ENCODE peak calls at places on chromosome 12, in ten cellular contexts. U is renal cortical epithelial cell, X is brain microvascular endothelial cell, O is hypothalamus, V is nucleus accumbens, N is neuronal stem cell, T is NCI-H2029, I is T1000, A is WERI-Rb-1, G is AG04450. R is an unnamed sample.

GRCh38 chr12:115504241-115504941 is 773.1 kb downstream of the MED13L start:
- DNase-seq in A (no peak), G (no peak), V (no peak), O (no peak), I (no peak), N (no peak), X (no peak), U (no peak), T (no peak), R (no peak)

GRCh38 chr12:31732926-31733548 is 4.2 kb upstream of the AMN1 start:
- DNase-seq in X (peak), V (no peak), I (peak), G (no peak), U (peak), N (no peak), O (no peak), A (no peak), T (no peak), R (no peak)

GRCh38 chr12:122730215-122731014 is at the start of gene HCAR1:
- DNase-seq in V (no peak), I (no peak), N (no peak), T (peak), X (peak), A (no peak), O (no peak), U (peak), G (no peak), R (no peak)

GRCh38 chr12:87827638-87828264 is 201.4 kb downstream of the C12orf50 start:
- DNase-seq in I (no peak), N (no peak), G (peak), A (no peak), X (no peak), O (no peak), V (no peak), T (no peak), U (peak), R (no peak)

GRCh38 chr12:112170376-112170775 is 45.0 kb downstream of the TRAFD1 start:
- DNase-seq in I (no peak), T (no peak), X (peak), U (no peak), G (no peak), O (no peak), N (no peak), A (peak), V (no peak), R (no peak)

GRCh38 chr12:42918387-42918786 is 328.8 kb upstream of the PRICKLE1 start:
- DNase-seq in I (no peak), T (no peak), U (peak), G (no peak), N (no peak), V (no peak), O (no peak), X (no peak), A (peak), R (no peak)

GRCh38 chr12:20044836-20045235 is 323.5 kb upstream of the PDE3A start:
- DNase-seq in U (no peak), A (no peak), N (no peak), O (no peak), T (no peak), V (no peak), G (peak), X (peak), I (no peak), R (no peak)

GRCh38 chr12:74889563-74890236 is 319.9 kb downstream of the KCNC2 start:
- DNase-seq in O (no peak), V (no peak), A (no peak), N (no peak), U (peak), G (peak), T (no peak), I (no peak), X (peak), R (no peak)

GRCh38 chr12:106106892-106107291 is 31.9 kb downstream of the NUAK1 start:
- DNase-seq in X (peak), O (no peak), N (no peak), U (peak), A (no peak), G (no peak), T (no peak), I (peak), V (no peak), R (no peak)

R was measured in neural crest cell.